ENCODE peak calls at places on chromosomes 16 and 17, in ten cellular contexts. One of them, this sample, is unnamed.

GRCh38 chr16:85002643-85003042 is 8.7 kb downstream of the ZDHHC7 start:
- DNase-seq in activated CD8-positive, alpha-beta T cell treated with anti-CD3 and anti-CD28 coated beads for 36 hours: peak
- DNase-seq in neural progenitor cell: peak
- DNase-seq in testis: peak
- DNase-seq in HCT116: no peak
- DNase-seq in mammary epithelial cell: no peak
- DNase-seq in fibroblast of villous mesenchyme: peak
- DNase-seq in AG10803: no peak
- DNase-seq in CD8-positive, alpha-beta T cell: no peak
- DNase-seq in heart left ventricle: peak
- DNase-seq in this sample: no peak

GRCh38 chr16:17830651-17831050 is 359.9 kb upstream of the XYLT1 start:
- DNase-seq in mammary epithelial cell: no peak
- DNase-seq in testis: no peak
- DNase-seq in heart left ventricle: no peak
- DNase-seq in CD8-positive, alpha-beta T cell: no peak
- DNase-seq in HCT116: no peak
- DNase-seq in fibroblast of villous mesenchyme: peak
- DNase-seq in AG10803: peak
- DNase-seq in activated CD8-positive, alpha-beta T cell treated with anti-CD3 and anti-CD28 coated beads for 36 hours: no peak
- DNase-seq in neural progenitor cell: no peak
- DNase-seq in this sample: no peak

GRCh38 chr16:17460890-17461289 is 9.9 kb downstream of the XYLT1 start:
- DNase-seq in mammary epithelial cell: no peak
- DNase-seq in activated CD8-positive, alpha-beta T cell treated with anti-CD3 and anti-CD28 coated beads for 36 hours: no peak
- DNase-seq in neural progenitor cell: no peak
- DNase-seq in HCT116: no peak
- DNase-seq in testis: no peak
- DNase-seq in CD8-positive, alpha-beta T cell: no peak
- DNase-seq in fibroblast of villous mesenchyme: no peak
- DNase-seq in AG10803: peak
- DNase-seq in heart left ventricle: no peak
- DNase-seq in this sample: no peak

GRCh38 chr16:25051446-25052160 is 36.4 kb upstream of the ARHGAP17 start:
- DNase-seq in testis: no peak
- DNase-seq in CD8-positive, alpha-beta T cell: no peak
- DNase-seq in AG10803: peak
- DNase-seq in fibroblast of villous mesenchyme: peak
- DNase-seq in HCT116: no peak
- DNase-seq in mammary epithelial cell: peak
- DNase-seq in heart left ventricle: no peak
- DNase-seq in neural progenitor cell: no peak
- DNase-seq in activated CD8-positive, alpha-beta T cell treated with anti-CD3 and anti-CD28 coated beads for 36 hours: peak
- DNase-seq in this sample: no peak

GRCh38 chr17:48748728-48749566 is 20.4 kb upstream of the HOXB13 start:
- DNase-seq in testis: no peak
- DNase-seq in mammary epithelial cell: no peak
- DNase-seq in fibroblast of villous mesenchyme: no peak
- DNase-seq in heart left ventricle: no peak
- DNase-seq in CD8-positive, alpha-beta T cell: no peak
- DNase-seq in activated CD8-positive, alpha-beta T cell treated with anti-CD3 and anti-CD28 coated beads for 36 hours: no peak
- DNase-seq in HCT116: no peak
- DNase-seq in AG10803: no peak
- DNase-seq in neural progenitor cell: no peak
- DNase-seq in this sample: no peak

GRCh38 chr17:34537445-34537844 is 41.9 kb upstream of the TMEM132E start:
- DNase-seq in activated CD8-positive, alpha-beta T cell treated with anti-CD3 and anti-CD28 coated beads for 36 hours: no peak
- DNase-seq in CD8-positive, alpha-beta T cell: no peak
- DNase-seq in testis: no peak
- DNase-seq in AG10803: no peak
- DNase-seq in mammary epithelial cell: no peak
- DNase-seq in fibroblast of villous mesenchyme: no peak
- DNase-seq in neural progenitor cell: no peak
- DNase-seq in HCT116: no peak
- DNase-seq in heart left ventricle: no peak
- DNase-seq in this sample: no peak

GRCh38 chr16:81313731-81314602 is 795 bp upstream of the GAN start:
- DNase-seq in AG10803: peak
- DNase-seq in CD8-positive, alpha-beta T cell: no peak
- DNase-seq in activated CD8-positive, alpha-beta T cell treated with anti-CD3 and anti-CD28 coated beads for 36 hours: peak
- DNase-seq in neural progenitor cell: peak
- DNase-seq in mammary epithelial cell: no peak
- DNase-seq in fibroblast of villous mesenchyme: no peak
- DNase-seq in HCT116: no peak
- DNase-seq in testis: no peak
- DNase-seq in heart left ventricle: no peak
- DNase-seq in this sample: no peak

GRCh38 chr16:74650966-74651567 is 15.6 kb downstream of the RFWD3 start:
- DNase-seq in heart left ventricle: no peak
- DNase-seq in HCT116: peak
- DNase-seq in CD8-positive, alpha-beta T cell: no peak
- DNase-seq in mammary epithelial cell: no peak
- DNase-seq in fibroblast of villous mesenchyme: peak
- DNase-seq in AG10803: peak
- DNase-seq in neural progenitor cell: peak
- DNase-seq in activated CD8-positive, alpha-beta T cell treated with anti-CD3 and anti-CD28 coated beads for 36 hours: no peak
- DNase-seq in testis: no peak
- DNase-seq in this sample: no peak

GRCh38 chr17:67412057-67412456 is 35.0 kb downstream of the PITPNC1 start:
- DNase-seq in AG10803: no peak
- DNase-seq in mammary epithelial cell: no peak
- DNase-seq in fibroblast of villous mesenchyme: peak
- DNase-seq in heart left ventricle: no peak
- DNase-seq in activated CD8-positive, alpha-beta T cell treated with anti-CD3 and anti-CD28 coated beads for 36 hours: no peak
- DNase-seq in CD8-positive, alpha-beta T cell: no peak
- DNase-seq in neural progenitor cell: no peak
- DNase-seq in HCT116: no peak
- DNase-seq in testis: no peak
- DNase-seq in this sample: no peak

GRCh38 chr17:57995076-57995956 is 7.3 kb upstream of the VEZF1 start:
- DNase-seq in activated CD8-positive, alpha-beta T cell treated with anti-CD3 and anti-CD28 coated beads for 36 hours: peak
- DNase-seq in HCT116: peak
- DNase-seq in AG10803: peak
- DNase-seq in CD8-positive, alpha-beta T cell: peak
- DNase-seq in mammary epithelial cell: peak
- DNase-seq in fibroblast of villous mesenchyme: peak
- DNase-seq in heart left ventricle: peak
- DNase-seq in testis: peak
- DNase-seq in neural progenitor cell: peak
- DNase-seq in this sample: peak

GRCh38 chr16:51407199-51407598 is 256.1 kb upstream of the SALL1 start:
- DNase-seq in CD8-positive, alpha-beta T cell: no peak
- DNase-seq in heart left ventricle: no peak
- DNase-seq in fibroblast of villous mesenchyme: no peak
- DNase-seq in testis: no peak
- DNase-seq in HCT116: no peak
- DNase-seq in mammary epithelial cell: peak
- DNase-seq in AG10803: no peak
- DNase-seq in neural progenitor cell: no peak
- DNase-seq in activated CD8-positive, alpha-beta T cell treated with anti-CD3 and anti-CD28 coated beads for 36 hours: no peak
- DNase-seq in this sample: no peak

GRCh38 chr17:13596241-13596941 is 5.3 kb downstream of the HS3ST3A1 start:
- DNase-seq in mammary epithelial cell: no peak
- DNase-seq in CD8-positive, alpha-beta T cell: no peak
- DNase-seq in testis: peak
- DNase-seq in neural progenitor cell: no peak
- DNase-seq in heart left ventricle: no peak
- DNase-seq in HCT116: no peak
- DNase-seq in fibroblast of villous mesenchyme: no peak
- DNase-seq in activated CD8-positive, alpha-beta T cell treated with anti-CD3 and anti-CD28 coated beads for 36 hours: no peak
- DNase-seq in AG10803: no peak
- DNase-seq in this sample: no peak

GRCh38 chr17:73292031-73292531 is 19.7 kb downstream of the CDC42EP4 start:
- DNase-seq in CD8-positive, alpha-beta T cell: no peak
- DNase-seq in activated CD8-positive, alpha-beta T cell treated with anti-CD3 and anti-CD28 coated beads for 36 hours: no peak
- DNase-seq in fibroblast of villous mesenchyme: no peak
- DNase-seq in AG10803: peak
- DNase-seq in mammary epithelial cell: peak
- DNase-seq in HCT116: peak
- DNase-seq in testis: no peak
- DNase-seq in heart left ventricle: peak
- DNase-seq in neural progenitor cell: no peak
- DNase-seq in this sample: no peak

GRCh38 chr17:20184977-20185619 is 175.9 kb downstream of the SPECC1 start:
- DNase-seq in CD8-positive, alpha-beta T cell: no peak
- DNase-seq in testis: no peak
- DNase-seq in neural progenitor cell: no peak
- DNase-seq in HCT116: no peak
- DNase-seq in fibroblast of villous mesenchyme: no peak
- DNase-seq in activated CD8-positive, alpha-beta T cell treated with anti-CD3 and anti-CD28 coated beads for 36 hours: no peak
- DNase-seq in AG10803: no peak
- DNase-seq in heart left ventricle: no peak
- DNase-seq in mammary epithelial cell: no peak
- DNase-seq in this sample: no peak

GRCh38 chr17:62708587-62708986 is 81.1 kb downstream of the MRC2 start:
- DNase-seq in neural progenitor cell: no peak
- DNase-seq in CD8-positive, alpha-beta T cell: no peak
- DNase-seq in HCT116: no peak
- DNase-seq in fibroblast of villous mesenchyme: no peak
- DNase-seq in testis: no peak
- DNase-seq in AG10803: no peak
- DNase-seq in heart left ventricle: no peak
- DNase-seq in mammary epithelial cell: no peak
- DNase-seq in activated CD8-positive, alpha-beta T cell treated with anti-CD3 and anti-CD28 coated beads for 36 hours: no peak
- DNase-seq in this sample: no peak

DNA sequence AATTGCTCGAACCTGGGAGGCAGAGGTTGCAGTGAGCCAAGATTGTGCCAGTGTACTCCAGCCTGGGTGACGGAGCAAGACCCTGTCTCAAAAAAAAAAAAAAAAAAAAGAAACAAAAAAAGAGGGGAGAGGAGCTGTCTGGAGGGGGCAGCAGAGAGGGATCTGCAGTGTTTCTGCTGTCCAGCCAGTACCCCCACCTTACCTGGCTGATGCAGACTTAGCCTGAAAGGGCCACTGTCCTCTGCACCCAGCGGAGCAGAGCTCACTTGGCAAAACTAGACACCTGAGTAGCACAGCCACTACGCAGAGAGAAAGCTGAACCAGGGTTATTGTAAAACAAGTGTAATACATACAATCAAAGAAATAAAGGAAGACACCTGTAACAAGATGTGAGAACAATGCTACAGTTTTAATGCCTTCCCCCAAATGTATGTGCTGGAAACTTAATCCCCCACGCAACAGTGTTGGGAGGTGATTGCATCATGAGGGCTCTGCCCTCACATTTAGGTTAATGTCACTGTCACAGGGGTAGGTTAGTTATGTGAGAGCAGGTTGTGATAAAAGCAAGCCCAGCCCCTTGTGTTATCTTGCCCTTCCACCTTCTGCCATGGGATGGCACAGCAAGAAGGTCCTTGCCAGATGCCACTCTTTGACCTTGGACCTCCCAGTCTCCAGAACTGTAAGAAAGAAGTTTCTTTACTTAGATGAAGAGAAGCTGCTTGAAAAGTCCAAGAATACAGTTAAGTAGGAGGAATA is 211.2 kb downstream of the RPTOR start:
- DNase-seq in AG10803: no peak
- DNase-seq in fibroblast of villous mesenchyme: no peak
- DNase-seq in mammary epithelial cell: no peak
- DNase-seq in heart left ventricle: no peak
- DNase-seq in testis: no peak
- DNase-seq in HCT116: no peak
- DNase-seq in activated CD8-positive, alpha-beta T cell treated with anti-CD3 and anti-CD28 coated beads for 36 hours: peak
- DNase-seq in neural progenitor cell: no peak
- DNase-seq in CD8-positive, alpha-beta T cell: no peak
- DNase-seq in this sample: no peak
- TF ChIP-seq CTCF in AG10803: peak
- TF ChIP-seq CTCF in fibroblast of villous mesenchyme: peak
- TF ChIP-seq CTCF in mammary epithelial cell: peak
- TF ChIP-seq CTCF in heart left ventricle: no peak
- TF ChIP-seq CTCF in testis: no peak
- TF ChIP-seq CTCF in HCT116: peak
- TF ChIP-seq CTCF in activated CD8-positive, alpha-beta T cell treated with anti-CD3 and anti-CD28 coated beads for 36 hours: peak
- TF ChIP-seq CTCF in neural progenitor cell: peak
- TF ChIP-seq CTCF in CD8-positive, alpha-beta T cell: no peak
- TF ChIP-seq CTCF in this sample: peak

GRCh38 chr16:79563919-79564318 is 36.6 kb downstream of the MAF start:
- DNase-seq in mammary epithelial cell: no peak
- DNase-seq in testis: no peak
- DNase-seq in CD8-positive, alpha-beta T cell: no peak
- DNase-seq in HCT116: no peak
- DNase-seq in activated CD8-positive, alpha-beta T cell treated with anti-CD3 and anti-CD28 coated beads for 36 hours: no peak
- DNase-seq in fibroblast of villous mesenchyme: no peak
- DNase-seq in AG10803: no peak
- DNase-seq in neural progenitor cell: peak
- DNase-seq in heart left ventricle: no peak
- DNase-seq in this sample: no peak
- TF ChIP-seq CTCF in mammary epithelial cell: no peak
- TF ChIP-seq CTCF in testis: no peak
- TF ChIP-seq CTCF in CD8-positive, alpha-beta T cell: no peak
- TF ChIP-seq CTCF in HCT116: no peak
- TF ChIP-seq CTCF in activated CD8-positive, alpha-beta T cell treated with anti-CD3 and anti-CD28 coated beads for 36 hours: no peak
- TF ChIP-seq CTCF in fibroblast of villous mesenchyme: no peak
- TF ChIP-seq CTCF in AG10803: no peak
- TF ChIP-seq CTCF in neural progenitor cell: peak
- TF ChIP-seq CTCF in heart left ventricle: no peak
- TF ChIP-seq CTCF in this sample: no peak

DNA sequence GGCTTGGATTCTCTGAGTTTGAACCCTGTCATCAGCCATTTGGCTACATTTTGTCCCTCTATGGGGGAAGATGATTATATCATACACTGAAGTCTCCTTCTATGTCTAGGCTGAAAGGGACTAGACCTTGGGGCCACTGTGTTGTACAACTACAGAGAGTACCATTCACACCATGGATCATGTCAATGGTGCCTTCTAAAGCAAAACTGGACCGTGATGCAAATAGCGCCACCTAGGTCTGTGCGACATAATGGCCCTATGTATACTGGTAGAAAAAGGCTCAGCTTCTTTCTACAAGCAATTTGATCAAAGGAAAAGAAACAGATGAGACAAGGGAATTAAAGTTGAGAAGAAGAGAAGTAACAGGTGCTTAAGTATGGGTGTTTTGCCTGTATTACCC is 100.7 kb downstream of the LYRM1 start:
- DNase-seq in activated CD8-positive, alpha-beta T cell treated with anti-CD3 and anti-CD28 coated beads for 36 hours: peak
- DNase-seq in mammary epithelial cell: no peak
- DNase-seq in testis: peak
- DNase-seq in HCT116: peak
- DNase-seq in neural progenitor cell: peak
- DNase-seq in fibroblast of villous mesenchyme: peak
- DNase-seq in CD8-positive, alpha-beta T cell: no peak
- DNase-seq in heart left ventricle: no peak
- DNase-seq in AG10803: peak
- DNase-seq in this sample: peak
- TF ChIP-seq CTCF in activated CD8-positive, alpha-beta T cell treated with anti-CD3 and anti-CD28 coated beads for 36 hours: peak
- TF ChIP-seq CTCF in mammary epithelial cell: peak
- TF ChIP-seq CTCF in testis: no peak
- TF ChIP-seq CTCF in HCT116: peak
- TF ChIP-seq CTCF in neural progenitor cell: peak
- TF ChIP-seq CTCF in fibroblast of villous mesenchyme: peak
- TF ChIP-seq CTCF in CD8-positive, alpha-beta T cell: no peak
- TF ChIP-seq CTCF in heart left ventricle: no peak
- TF ChIP-seq CTCF in AG10803: peak
- TF ChIP-seq CTCF in this sample: peak

DNA sequence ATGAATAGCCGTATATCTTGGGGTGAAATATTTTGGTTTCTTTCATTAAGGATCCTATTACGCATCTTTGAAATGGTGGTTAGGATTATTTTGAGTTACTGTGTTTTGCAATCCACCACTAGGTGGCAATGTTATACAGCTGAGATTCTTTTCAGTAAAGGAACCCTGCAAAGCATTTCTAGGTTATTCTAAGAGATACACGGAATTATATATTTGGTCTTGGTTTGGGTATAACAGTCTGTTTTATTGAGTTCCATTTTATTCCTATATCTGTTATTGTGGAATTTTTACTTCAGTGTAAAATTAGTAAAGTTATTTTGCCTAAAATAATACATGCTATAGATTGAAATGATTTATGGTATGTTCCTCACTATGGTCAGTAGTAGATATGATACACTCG is 62.9 kb upstream of the CPHXL start:
- DNase-seq in fibroblast of villous mesenchyme: peak
- DNase-seq in testis: no peak
- DNase-seq in mammary epithelial cell: peak
- DNase-seq in activated CD8-positive, alpha-beta T cell treated with anti-CD3 and anti-CD28 coated beads for 36 hours: no peak
- DNase-seq in CD8-positive, alpha-beta T cell: no peak
- DNase-seq in AG10803: peak
- DNase-seq in heart left ventricle: no peak
- DNase-seq in HCT116: peak
- DNase-seq in neural progenitor cell: peak
- DNase-seq in this sample: peak
- TF ChIP-seq CTCF in fibroblast of villous mesenchyme: peak
- TF ChIP-seq CTCF in testis: peak
- TF ChIP-seq CTCF in mammary epithelial cell: peak
- TF ChIP-seq CTCF in activated CD8-positive, alpha-beta T cell treated with anti-CD3 and anti-CD28 coated beads for 36 hours: peak
- TF ChIP-seq CTCF in CD8-positive, alpha-beta T cell: peak
- TF ChIP-seq CTCF in AG10803: peak
- TF ChIP-seq CTCF in heart left ventricle: peak
- TF ChIP-seq CTCF in HCT116: peak
- TF ChIP-seq CTCF in neural progenitor cell: peak
- TF ChIP-seq CTCF in this sample: peak